ENCODE peak calls at places on chromosome 7, in four cellular contexts. One of them, this sample, is unnamed.

GRCh38 chr7:65840446-65840845 is 32.4 kb upstream of the VKORC1L1 start:
- DNase-seq in epithelial cell of esophagus: peak
- DNase-seq in stimulated activated CD4-positive, alpha-beta T cell treated with anti-CD3 and anti-CD28 coated beads, Interleukin-15, amount 100 ng/mL, for 24 hours: no peak
- DNase-seq in small intestine: no peak
- DNase-seq in this sample: peak

GRCh38 chr7:15675379-15675778 is 11.1 kb downstream of the MEOX2 start:
- DNase-seq in small intestine: no peak
- DNase-seq in stimulated activated CD4-positive, alpha-beta T cell treated with anti-CD3 and anti-CD28 coated beads, Interleukin-15, amount 100 ng/mL, for 24 hours: no peak
- DNase-seq in epithelial cell of esophagus: no peak
- DNase-seq in this sample: no peak

GRCh38 chr7:143514995-143515735 is 37.5 kb downstream of the TAS2R41 start:
- DNase-seq in small intestine: no peak
- DNase-seq in epithelial cell of esophagus: no peak
- DNase-seq in stimulated activated CD4-positive, alpha-beta T cell treated with anti-CD3 and anti-CD28 coated beads, Interleukin-15, amount 100 ng/mL, for 24 hours: no peak
- DNase-seq in this sample: no peak

GRCh38 chr7:130632111-130632510 is 36.4 kb downstream of the COPG2 start:
- DNase-seq in stimulated activated CD4-positive, alpha-beta T cell treated with anti-CD3 and anti-CD28 coated beads, Interleukin-15, amount 100 ng/mL, for 24 hours: no peak
- DNase-seq in small intestine: no peak
- DNase-seq in epithelial cell of esophagus: peak
- DNase-seq in this sample: no peak

GRCh38 chr7:6323936-6324701 is 51.7 kb upstream of the CYTH3 start:
- DNase-seq in stimulated activated CD4-positive, alpha-beta T cell treated with anti-CD3 and anti-CD28 coated beads, Interleukin-15, amount 100 ng/mL, for 24 hours: no peak
- DNase-seq in epithelial cell of esophagus: no peak
- DNase-seq in small intestine: no peak
- DNase-seq in this sample: no peak

GRCh38 chr7:70133291-70133690 is 535.0 kb downstream of the AUTS2 start:
- DNase-seq in stimulated activated CD4-positive, alpha-beta T cell treated with anti-CD3 and anti-CD28 coated beads, Interleukin-15, amount 100 ng/mL, for 24 hours: no peak
- DNase-seq in epithelial cell of esophagus: no peak
- DNase-seq in small intestine: no peak
- DNase-seq in this sample: no peak

GRCh38 chr7:140475747-140476333 is 3.5 kb downstream of the MKRN1 start:
- DNase-seq in epithelial cell of esophagus: peak
- DNase-seq in stimulated activated CD4-positive, alpha-beta T cell treated with anti-CD3 and anti-CD28 coated beads, Interleukin-15, amount 100 ng/mL, for 24 hours: peak
- DNase-seq in small intestine: peak
- DNase-seq in this sample: peak

GRCh38 chr7:157803906-157804305 is 467.1 kb downstream of the DNAJB6 start:
- DNase-seq in small intestine: no peak
- DNase-seq in epithelial cell of esophagus: no peak
- DNase-seq in stimulated activated CD4-positive, alpha-beta T cell treated with anti-CD3 and anti-CD28 coated beads, Interleukin-15, amount 100 ng/mL, for 24 hours: no peak
- DNase-seq in this sample: no peak

GRCh38 chr7:40839881-40840280 is 705.1 kb downstream of the SUGCT start:
- DNase-seq in stimulated activated CD4-positive, alpha-beta T cell treated with anti-CD3 and anti-CD28 coated beads, Interleukin-15, amount 100 ng/mL, for 24 hours: no peak
- DNase-seq in epithelial cell of esophagus: no peak
- DNase-seq in small intestine: no peak
- DNase-seq in this sample: no peak

GRCh38 chr7:6205921-6206660 is 66.3 kb downstream of the CYTH3 start:
- DNase-seq in small intestine: no peak
- DNase-seq in stimulated activated CD4-positive, alpha-beta T cell treated with anti-CD3 and anti-CD28 coated beads, Interleukin-15, amount 100 ng/mL, for 24 hours: no peak
- DNase-seq in epithelial cell of esophagus: no peak
- DNase-seq in this sample: no peak

GRCh38 chr7:3495530-3495929 is 194.5 kb downstream of the SDK1 start:
- DNase-seq in small intestine: no peak
- DNase-seq in stimulated activated CD4-positive, alpha-beta T cell treated with anti-CD3 and anti-CD28 coated beads, Interleukin-15, amount 100 ng/mL, for 24 hours: no peak
- DNase-seq in epithelial cell of esophagus: no peak
- DNase-seq in this sample: no peak

GRCh38 chr7:134089446-134089845 is 37.7 kb upstream of the LRGUK start:
- DNase-seq in stimulated activated CD4-positive, alpha-beta T cell treated with anti-CD3 and anti-CD28 coated beads, Interleukin-15, amount 100 ng/mL, for 24 hours: no peak
- DNase-seq in epithelial cell of esophagus: no peak
- DNase-seq in small intestine: no peak
- DNase-seq in this sample: no peak

GRCh38 chr7:128056901-128057300 is 25.7 kb upstream of the LRRC4 start:
- DNase-seq in epithelial cell of esophagus: peak
- DNase-seq in small intestine: no peak
- DNase-seq in stimulated activated CD4-positive, alpha-beta T cell treated with anti-CD3 and anti-CD28 coated beads, Interleukin-15, amount 100 ng/mL, for 24 hours: no peak
- DNase-seq in this sample: no peak

GRCh38 chr7:5470721-5471311 is 47.2 kb upstream of the TNRC18 start:
- DNase-seq in small intestine: no peak
- DNase-seq in stimulated activated CD4-positive, alpha-beta T cell treated with anti-CD3 and anti-CD28 coated beads, Interleukin-15, amount 100 ng/mL, for 24 hours: no peak
- DNase-seq in epithelial cell of esophagus: no peak
- DNase-seq in this sample: no peak

GRCh38 chr7:30471205-30471604 is 7.4 kb downstream of the NOD1 start:
- DNase-seq in small intestine: no peak
- DNase-seq in stimulated activated CD4-positive, alpha-beta T cell treated with anti-CD3 and anti-CD28 coated beads, Interleukin-15, amount 100 ng/mL, for 24 hours: no peak
- DNase-seq in epithelial cell of esophagus: no peak
- DNase-seq in this sample: no peak

GRCh38 chr7:51288896-51289607 is 27.6 kb downstream of the COBL start:
- DNase-seq in epithelial cell of esophagus: no peak
- DNase-seq in small intestine: peak
- DNase-seq in stimulated activated CD4-positive, alpha-beta T cell treated with anti-CD3 and anti-CD28 coated beads, Interleukin-15, amount 100 ng/mL, for 24 hours: no peak
- DNase-seq in this sample: no peak

GRCh38 chr7:20214787-20215669 is 2.2 kb downstream of the MACC1 start:
- DNase-seq in epithelial cell of esophagus: peak
- DNase-seq in small intestine: peak
- DNase-seq in stimulated activated CD4-positive, alpha-beta T cell treated with anti-CD3 and anti-CD28 coated beads, Interleukin-15, amount 100 ng/mL, for 24 hours: no peak
- DNase-seq in this sample: no peak

GRCh38 chr7:33201821-33202220 is 72.5 kb downstream of the BBS9 start:
- DNase-seq in epithelial cell of esophagus: no peak
- DNase-seq in small intestine: no peak
- DNase-seq in stimulated activated CD4-positive, alpha-beta T cell treated with anti-CD3 and anti-CD28 coated beads, Interleukin-15, amount 100 ng/mL, for 24 hours: no peak
- DNase-seq in this sample: no peak